ENCODE peak calls at places on chromosomes 12 and 14, in four cellular contexts. One of them, this sample, is unnamed.

GRCh38 chr12:85796001-85796400 is 40.2 kb downstream of the RASSF9 start:
- DNase-seq in CD8-positive, alpha-beta T cell: no peak
- DNase-seq in heart right ventricle: no peak
- DNase-seq in upper lobe of left lung: no peak
- DNase-seq in this sample: no peak

GRCh38 chr12:15756822-15757221 is 32.4 kb downstream of the EPS8 start:
- DNase-seq in CD8-positive, alpha-beta T cell: no peak
- DNase-seq in heart right ventricle: no peak
- DNase-seq in upper lobe of left lung: no peak
- DNase-seq in this sample: no peak

GRCh38 chr14:33657478-33657877 is 293.4 kb downstream of the EGLN3 start:
- DNase-seq in CD8-positive, alpha-beta T cell: no peak
- DNase-seq in heart right ventricle: no peak
- DNase-seq in upper lobe of left lung: no peak
- DNase-seq in this sample: no peak

GRCh38 chr14:32702571-32702970 is 236.1 kb upstream of the NPAS3 start:
- DNase-seq in CD8-positive, alpha-beta T cell: no peak
- DNase-seq in heart right ventricle: peak
- DNase-seq in upper lobe of left lung: no peak
- DNase-seq in this sample: peak

GRCh38 chr12:32549675-32550079 is 129.4 kb upstream of the DNM1L start:
- DNase-seq in CD8-positive, alpha-beta T cell: no peak
- DNase-seq in heart right ventricle: no peak
- DNase-seq in upper lobe of left lung: no peak
- DNase-seq in this sample: no peak

GRCh38 chr14:92489394-92490238 is 24.0 kb upstream of the RIN3 start:
- DNase-seq in CD8-positive, alpha-beta T cell: no peak
- DNase-seq in heart right ventricle: no peak
- DNase-seq in upper lobe of left lung: no peak
- DNase-seq in this sample: no peak

GRCh38 chr12:66832997-66833396 is 154.1 kb upstream of the GRIP1 start:
- DNase-seq in CD8-positive, alpha-beta T cell: no peak
- DNase-seq in heart right ventricle: no peak
- DNase-seq in upper lobe of left lung: no peak
- DNase-seq in this sample: no peak

GRCh38 chr12:130879212-130879686 is 7.4 kb downstream of the RAN start:
- DNase-seq in CD8-positive, alpha-beta T cell: no peak
- DNase-seq in heart right ventricle: no peak
- DNase-seq in upper lobe of left lung: no peak
- DNase-seq in this sample: no peak

GRCh38 chr14:103136388-103137271 is 13.4 kb downstream of the TNFAIP2 start:
- DNase-seq in CD8-positive, alpha-beta T cell: no peak
- DNase-seq in heart right ventricle: no peak
- DNase-seq in upper lobe of left lung: no peak
- DNase-seq in this sample: no peak

GRCh38 chr12:124660846-124661245 is 93.4 kb upstream of the NCOR2 start:
- DNase-seq in CD8-positive, alpha-beta T cell: no peak
- DNase-seq in heart right ventricle: no peak
- DNase-seq in upper lobe of left lung: no peak
- DNase-seq in this sample: no peak

GRCh38 chr14:33512201-33512600 is 438.7 kb downstream of the EGLN3 start:
- DNase-seq in CD8-positive, alpha-beta T cell: no peak
- DNase-seq in heart right ventricle: no peak
- DNase-seq in upper lobe of left lung: no peak
- DNase-seq in this sample: no peak

GRCh38 chr12:43758728-43759563 is at the start of the genes IRAK4 and PUS7L:
- DNase-seq in CD8-positive, alpha-beta T cell: peak
- DNase-seq in heart right ventricle: peak
- DNase-seq in upper lobe of left lung: peak
- DNase-seq in this sample: peak
- TF ChIP-seq CTCF in CD8-positive, alpha-beta T cell: no peak
- TF ChIP-seq CTCF in heart right ventricle: peak
- TF ChIP-seq CTCF in upper lobe of left lung: peak
- TF ChIP-seq CTCF in this sample: no peak

GRCh38 chr14:75545907-75546306 is 23.6 kb downstream of the BATF start:
- DNase-seq in CD8-positive, alpha-beta T cell: no peak
- DNase-seq in heart right ventricle: no peak
- DNase-seq in upper lobe of left lung: no peak
- DNase-seq in this sample: no peak

GRCh38 chr14:75543258-75543657 is 21.0 kb downstream of the BATF start:
- DNase-seq in CD8-positive, alpha-beta T cell: no peak
- DNase-seq in heart right ventricle: no peak
- DNase-seq in upper lobe of left lung: no peak
- DNase-seq in this sample: no peak

GRCh38 chr14:75542585-75543091 is 20.4 kb downstream of the BATF start:
- DNase-seq in CD8-positive, alpha-beta T cell: peak
- DNase-seq in heart right ventricle: peak
- DNase-seq in upper lobe of left lung: peak
- DNase-seq in this sample: no peak

GRCh38 chr14:75540479-75540851 is 18.2 kb downstream of the BATF start:
- DNase-seq in CD8-positive, alpha-beta T cell: no peak
- DNase-seq in heart right ventricle: no peak
- DNase-seq in upper lobe of left lung: no peak
- DNase-seq in this sample: no peak

GRCh38 chr14:75543786-75544185 is 21.5 kb downstream of the BATF start:
- DNase-seq in CD8-positive, alpha-beta T cell: no peak
- DNase-seq in heart right ventricle: no peak
- DNase-seq in upper lobe of left lung: no peak
- DNase-seq in this sample: no peak
- TF ChIP-seq CTCF in CD8-positive, alpha-beta T cell: no peak
- TF ChIP-seq CTCF in heart right ventricle: no peak
- TF ChIP-seq CTCF in upper lobe of left lung: no peak
- TF ChIP-seq CTCF in this sample: no peak

GRCh38 chr14:59707778-59708635 is 131.4 kb upstream of the CCDC175 start:
- DNase-seq in CD8-positive, alpha-beta T cell: no peak
- DNase-seq in heart right ventricle: no peak
- DNase-seq in upper lobe of left lung: no peak
- DNase-seq in this sample: no peak
- TF ChIP-seq CTCF in CD8-positive, alpha-beta T cell: no peak
- TF ChIP-seq CTCF in heart right ventricle: no peak
- TF ChIP-seq CTCF in upper lobe of left lung: no peak
- TF ChIP-seq CTCF in this sample: no peak

GRCh38 chr12:71846322-71846940 is 6.9 kb downstream of the TBC1D15 start:
- DNase-seq in CD8-positive, alpha-beta T cell: no peak
- DNase-seq in heart right ventricle: no peak
- DNase-seq in upper lobe of left lung: no peak
- DNase-seq in this sample: no peak
- TF ChIP-seq CTCF in CD8-positive, alpha-beta T cell: peak
- TF ChIP-seq CTCF in heart right ventricle: peak
- TF ChIP-seq CTCF in upper lobe of left lung: peak
- TF ChIP-seq CTCF in this sample: no peak

GRCh38 chr12:47979166-47979565 is 15.8 kb downstream of the TMEM106C start:
- DNase-seq in CD8-positive, alpha-beta T cell: no peak
- DNase-seq in heart right ventricle: no peak
- DNase-seq in upper lobe of left lung: no peak
- DNase-seq in this sample: no peak
- TF ChIP-seq CTCF in CD8-positive, alpha-beta T cell: no peak
- TF ChIP-seq CTCF in heart right ventricle: no peak
- TF ChIP-seq CTCF in upper lobe of left lung: no peak
- TF ChIP-seq CTCF in this sample: no peak

GRCh38 chr12:93060666-93061413 is 131.7 kb upstream of the EEA1 start:
- DNase-seq in CD8-positive, alpha-beta T cell: no peak
- DNase-seq in heart right ventricle: no peak
- DNase-seq in upper lobe of left lung: no peak
- DNase-seq in this sample: no peak
- TF ChIP-seq CTCF in CD8-positive, alpha-beta T cell: no peak
- TF ChIP-seq CTCF in heart right ventricle: no peak
- TF ChIP-seq CTCF in upper lobe of left lung: no peak
- TF ChIP-seq CTCF in this sample: no peak

GRCh38 chr12:47385587-47385986 is 305.8 kb upstream of the AMIGO2 start:
- DNase-seq in CD8-positive, alpha-beta T cell: no peak
- DNase-seq in heart right ventricle: no peak
- DNase-seq in upper lobe of left lung: no peak
- DNase-seq in this sample: no peak

GRCh38 chr12:47391566-47391965 is 311.8 kb upstream of the AMIGO2 start:
- DNase-seq in CD8-positive, alpha-beta T cell: peak
- DNase-seq in heart right ventricle: no peak
- DNase-seq in upper lobe of left lung: no peak
- DNase-seq in this sample: no peak

GRCh38 chr12:47387991-47388390 is 308.2 kb upstream of the AMIGO2 start:
- DNase-seq in CD8-positive, alpha-beta T cell: no peak
- DNase-seq in heart right ventricle: no peak
- DNase-seq in upper lobe of left lung: no peak
- DNase-seq in this sample: no peak

GRCh38 chr12:47393403-47393790 is 312.4 kb downstream of the RPAP3 start:
- DNase-seq in CD8-positive, alpha-beta T cell: no peak
- DNase-seq in heart right ventricle: no peak
- DNase-seq in upper lobe of left lung: no peak
- DNase-seq in this sample: no peak

DNA sequence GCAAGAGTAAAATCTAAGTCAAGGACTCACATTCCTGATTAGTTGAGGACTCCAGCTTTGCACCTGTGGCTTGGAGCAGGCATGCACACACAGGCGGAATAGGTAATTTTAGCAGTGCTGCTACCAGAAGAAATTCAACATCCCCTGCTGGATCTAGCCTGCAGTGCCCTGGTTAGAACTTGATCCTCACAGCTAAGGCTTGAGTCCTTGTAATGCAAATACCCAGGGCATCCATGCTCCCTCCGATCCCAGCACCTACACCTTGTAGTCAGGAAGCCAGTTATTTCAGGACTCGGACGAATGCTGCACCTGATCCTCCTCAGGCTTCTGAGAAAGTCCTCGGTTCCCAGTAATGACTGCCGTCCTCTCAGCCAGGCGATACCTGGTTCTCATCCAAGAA is 309.0 kb upstream of the AMIGO2 start:
- DNase-seq in CD8-positive, alpha-beta T cell: no peak
- DNase-seq in heart right ventricle: no peak
- DNase-seq in upper lobe of left lung: no peak
- DNase-seq in this sample: no peak
- TF ChIP-seq CTCF in CD8-positive, alpha-beta T cell: no peak
- TF ChIP-seq CTCF in heart right ventricle: no peak
- TF ChIP-seq CTCF in upper lobe of left lung: no peak
- TF ChIP-seq CTCF in this sample: no peak

This sample was measured in endothelial cell.